ENCODE peak calls at places on chromosomes 13 and 19, in eight cellular contexts. R is PC-3; Z is stimulated activated CD4-positive, alpha-beta T cell treated with anti-CD3 and anti-CD28 coated beads, TNF-alpha, amount 100 ng/mL, for 48 hours; H is naive B cell; U is fibroblast of mammary gland; D is left lung; V is bronchial epithelial cell; W is astrocyte. O is an unnamed sample.

GRCh38 chr19:6593651-6594416 is 2.9 kb upstream of the CD70 start:
- DNase-seq in W (no peak), D (no peak), R (no peak), V (no peak), U (peak; percentile 23), H (no peak), Z (no peak), O (no peak)

GRCh38 chr19:40750035-40750284 is 317 bp downstream of the ACTMAP start:
- DNase-seq in H (no peak), Z (no peak), U (no peak), D (no peak), R (peak; percentile 45), V (peak; percentile 54), W (no peak), O (no peak)

GRCh38 chr13:44259045-44260042 is 114.3 kb upstream of the SERP2 start:
- DNase-seq in Z (peak; percentile 53), H (peak; percentile 86), W (peak; percentile 69), U (peak; percentile 61), V (peak; percentile 74), D (peak; percentile 68), R (peak; percentile 54), O (peak; percentile 51)

GRCh38 chr13:100976993-100977392 is 302.4 kb upstream of the TMTC4 start:
- DNase-seq in R (no peak), V (no peak), Z (no peak), U (no peak), D (no peak), H (no peak), W (peak; percentile 67), O (no peak)

GRCh38 chr13:51590966-51591627 is 6.8 kb downstream of the WDFY2 start:
- DNase-seq in U (peak; percentile 98), R (peak; percentile 68), W (peak; percentile 79), Z (no peak), V (peak; percentile 70), H (no peak), D (no peak), O (no peak)

GRCh38 chr19:12872941-12873890 is 8.0 kb downstream of the DNASE2 start:
- DNase-seq in H (peak; percentile 31), R (peak; percentile 91), Z (no peak), W (no peak), V (peak; percentile 62), D (no peak), U (peak; percentile 61), O (no peak)

GRCh38 chr13:79401259-79402071 is 4.6 kb downstream of the RBM26 start:
- DNase-seq in Z (no peak), H (no peak), W (no peak), R (no peak), V (no peak), U (no peak), D (no peak), O (no peak)

GRCh38 chr19:45972944-45973525 is 630 bp downstream of the NOVA2 start:
- DNase-seq in H (no peak), V (no peak), Z (no peak), W (no peak), U (no peak), D (no peak), R (no peak), O (no peak)

GRCh38 chr19:2255982-2256685 is at the start of gene JSRP1:
- DNase-seq in U (no peak), W (no peak), H (peak; percentile 58), V (no peak), D (no peak), Z (no peak), R (no peak), O (no peak)

GRCh38 chr19:38908854-38909253 is 3.1 kb downstream of the CCER2 start:
- DNase-seq in D (no peak), W (no peak), V (no peak), R (no peak), Z (no peak), U (no peak), H (no peak), O (no peak)

GRCh38 chr13:78060966-78061365 is 142.3 kb upstream of the EDNRB start:
- DNase-seq in W (no peak), Z (no peak), D (no peak), V (no peak), U (no peak), R (no peak), H (no peak), O (no peak)

O was measured in GM12864.